ENCODE peak calls at places on chromosomes 5 and 9, in nine cellular contexts. B is adrenal gland, V is foreskin fibroblast, K is transverse colon, I is IMR-90, F is choroid plexus epithelial cell, G is epithelial cell of proximal tubule, U is AG04450, M is PC-3. Z is an unnamed sample.

GRCh38 chr9:35193762-35194161 is 32.0 kb downstream of the UNC13B start:
- DNase-seq in G (no peak), F (peak; percentile 24), M (no peak), I (peak; percentile 2), K (no peak), U (no peak), V (no peak), B (no peak), Z (no peak)

GRCh38 chr9:117290809-117291208 is 124.0 kb downstream of the ASTN2 start:
- DNase-seq in I (peak; percentile 4), F (no peak), M (no peak), B (no peak), V (no peak), K (no peak), G (no peak), U (no peak), Z (no peak)

GRCh38 chr5:110251366-110251765 is 475.1 kb downstream of the TMEM232 start:
- DNase-seq in G (no peak), M (peak; percentile 3), F (no peak), U (no peak), K (no peak), I (no peak), B (no peak), V (no peak), Z (no peak)

GRCh38 chr9:92808726-92809451 is 44.3 kb upstream of the BICD2 start:
- DNase-seq in V (peak; percentile 73), G (no peak), B (peak; percentile 73), I (peak; percentile 73), K (peak; percentile 65), U (peak; percentile 44), M (peak; percentile 62), F (peak; percentile 79), Z (no peak)

GRCh38 chr9:35254237-35254636 is 92.4 kb downstream of the UNC13B start:
- DNase-seq in K (no peak), I (no peak), F (peak; percentile 45), V (no peak), B (no peak), U (no peak), G (no peak), M (no peak), Z (no peak)

GRCh38 chr5:150235548-150235895 is 45.7 kb downstream of the SLC6A7 start:
- DNase-seq in K (no peak), U (no peak), B (no peak), M (no peak), I (no peak), G (no peak), V (no peak), F (no peak), Z (no peak)

GRCh38 chr9:100468041-100468440 is 4.9 kb upstream of the TMEFF1 start:
- DNase-seq in U (no peak), F (no peak), B (no peak), V (no peak), G (no peak), M (no peak), K (no peak), I (no peak), Z (no peak)

GRCh38 chr9:93315118-93315517 is 131.2 kb downstream of the WNK2 start:
- DNase-seq in B (no peak), F (no peak), U (no peak), M (no peak), G (no peak), V (no peak), I (no peak), K (no peak), Z (no peak)

GRCh38 chr9:114305189-114305555 is 17.7 kb upstream of the ORM1 start:
- DNase-seq in U (no peak), I (no peak), B (no peak), V (no peak), M (no peak), F (no peak), K (peak; percentile 4), G (no peak), Z (no peak)

GRCh38 chr9:133188006-133188842 is 20.8 kb downstream of the OBP2B start:
- DNase-seq in F (peak; percentile 13), G (no peak), V (no peak), M (peak; percentile 48), K (peak; percentile 54), B (peak; percentile 45), I (no peak), U (no peak), Z (no peak)

GRCh38 chr9:2234371-2234893 is 219.3 kb downstream of the SMARCA2 start:
- DNase-seq in G (no peak), B (peak; percentile 24), M (peak; percentile 25), U (no peak), F (no peak), V (no peak), I (peak; percentile 21), K (no peak), Z (no peak)

GRCh38 chr9:93087971-93088655 is 7.9 kb upstream of the CARD19 start:
- DNase-seq in F (no peak), I (no peak), V (no peak), K (no peak), U (no peak), G (no peak), M (no peak), B (no peak), Z (no peak)

GRCh38 chr5:88193896-88194295 is 74.7 kb downstream of the TMEM161B start:
- DNase-seq in K (no peak), B (no peak), M (no peak), I (no peak), G (no peak), V (no peak), U (no peak), F (no peak), Z (no peak)

GRCh38 chr5:88188458-88189132 is 80.0 kb downstream of the TMEM161B start:
- DNase-seq in G (no peak), V (no peak), F (peak; percentile 20), M (no peak), K (no peak), U (no peak), I (no peak), B (no peak), Z (no peak)

DNA sequence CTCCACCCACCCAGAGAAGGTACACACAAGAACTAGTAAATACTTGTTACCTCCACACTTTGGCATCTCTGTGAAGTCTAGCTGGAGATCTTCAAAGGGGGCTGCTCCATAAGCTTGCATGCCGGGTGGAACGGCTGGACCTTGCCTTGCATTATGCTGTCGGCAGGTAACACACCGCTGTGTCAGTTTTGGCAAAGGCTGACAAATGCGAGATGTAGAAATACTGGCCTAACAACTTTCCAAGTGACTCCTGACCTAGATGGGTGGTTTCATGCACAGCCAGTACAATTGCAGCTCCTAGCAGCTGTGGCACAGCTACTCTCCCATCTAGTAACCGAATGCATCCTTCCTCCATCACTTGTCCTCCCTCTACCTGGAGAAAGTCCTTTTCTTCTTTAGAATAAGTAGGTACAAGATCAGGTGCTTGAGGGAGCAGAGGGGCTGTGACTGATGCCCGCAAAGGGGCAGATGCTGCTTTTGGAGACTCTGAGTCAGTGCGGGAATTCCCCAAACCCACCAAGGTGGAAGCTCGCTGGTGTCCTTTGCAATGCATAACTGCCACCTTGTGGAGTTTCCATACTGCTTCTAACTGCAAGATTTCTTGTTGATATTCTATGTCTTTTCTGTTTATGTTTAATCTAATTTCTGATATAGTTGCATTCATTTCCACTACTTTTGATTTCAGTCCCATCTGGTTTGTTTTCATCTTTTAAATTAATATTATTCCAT is 78.4 kb downstream of the TMEM161B start:
- DNase-seq in U (no peak), G (no peak), F (peak; percentile 18), M (peak; percentile 72), I (no peak), K (no peak), B (no peak), V (no peak), Z (no peak)
- TF ChIP-seq CTCF in U (no peak), G (no peak), F (no peak), M (peak; percentile 51), I (no peak), K (no peak), B (no peak), V (no peak), Z (no peak)

GRCh38 chr5:126351138-126351537 is 72.1 kb upstream of the GRAMD2B start:
- DNase-seq in B (no peak), I (peak; percentile 84), F (peak; percentile 94), M (peak; percentile 85), V (peak; percentile 68), U (no peak), K (no peak), G (peak; percentile 63), Z (no peak)

GRCh38 chr5:126354012-126354856 is 69.0 kb upstream of the GRAMD2B start:
- DNase-seq in F (peak; percentile 99), B (no peak), I (peak; percentile 98), G (peak; percentile 73), M (peak; percentile 93), V (peak; percentile 92), K (no peak), U (peak; percentile 88), Z (peak; percentile 96)

GRCh38 chr5:126348855-126349635 is 74.2 kb upstream of the GRAMD2B start:
- DNase-seq in M (no peak), G (no peak), U (no peak), F (peak; percentile 57), K (no peak), V (no peak), I (peak; percentile 54), B (no peak), Z (no peak)
- H3K4me3 ChIP-seq in M (no peak overlapping the region), G (no peak overlapping the region), U (no peak overlapping the region), F (no peak overlapping the region), K (no peak overlapping the region), V (no peak overlapping the region), I (no peak overlapping the region), B (no peak overlapping the region), Z (no peak overlapping the region)

GRCh38 chr5:140561753-140562523 is 2.5 kb downstream of the APBB3 start:
- DNase-seq in G (no peak), M (no peak), F (no peak), V (no peak), B (no peak), U (no peak), I (no peak), K (no peak), Z (no peak)

GRCh38 chr5:140557136-140557805 is at the start of gene SRA1:
- DNase-seq in I (peak; percentile 87), G (no peak), K (peak; percentile 95), U (peak; percentile 65), B (peak; percentile 95), M (peak; percentile 90), F (peak; percentile 92), V (peak; percentile 87), Z (no peak)

GRCh38 chr5:140557965-140558364 is 692 bp upstream of the SRA1 start:
- DNase-seq in B (no peak), G (no peak), K (no peak), F (no peak), I (no peak), V (no peak), M (no peak), U (no peak), Z (no peak)

GRCh38 chr5:140558542-140558941 is 1.3 kb upstream of the SRA1 start:
- DNase-seq in G (no peak), M (no peak), F (no peak), I (no peak), U (no peak), B (no peak), V (no peak), K (no peak), Z (no peak)

GRCh38 chr5:140560227-140560626 is 3.0 kb upstream of the SRA1 start:
- DNase-seq in K (no peak), F (no peak), V (no peak), M (no peak), B (no peak), I (no peak), U (no peak), G (no peak), Z (no peak)
- TF ChIP-seq CTCF in K (no peak), F (no peak), V (no peak), M (peak; percentile 9), B (no peak), I (no peak), U (no peak), G (no peak), Z (no peak)

GRCh38 chr9:129079829-129080228 is 1.1 kb upstream of the DOLPP1 start:
- DNase-seq in V (no peak), I (no peak), M (no peak), F (no peak), B (no peak), K (no peak), G (no peak), U (no peak), Z (no peak)
- H3K4me3 ChIP-seq in V (no peak overlapping the region), I (no peak overlapping the region), M (peak overlapping the region; percentile 88), F (no peak overlapping the region), B (no peak overlapping the region), K (no peak overlapping the region), G (peak overlapping the region; percentile 75), U (peak overlapping the region; percentile 86), Z (peak overlapping the region; percentile 87)